ENCODE peak calls at places on chromosome 5, in four cellular contexts. Q is tibial nerve, F is gastrocnemius medialis, A is left ventricle myocardium inferior. C is an unnamed sample.

GRCh38 chr5:151597749-151598148 is 6.6 kb upstream of the FAT2 start:
- DNase-seq in A (no peak), Q (no peak), F (no peak), C (no peak)

GRCh38 chr5:132263548-132264261 is 6.2 kb downstream of the PDLIM4 start:
- DNase-seq in A (no peak), F (no peak), Q (no peak), C (no peak)

GRCh38 chr5:132446621-132447020 is 44.0 kb downstream of the IRF1 start:
- DNase-seq in F (peak; percentile 75), A (peak; percentile 76), Q (peak; percentile 73), C (no peak)

GRCh38 chr5:139383275-139383992 is at the start of gene SLC23A1:
- DNase-seq in A (no peak), F (no peak), Q (no peak), C (no peak)

GRCh38 chr5:117454716-117455212 is 880.1 kb upstream of the SEMA6A start:
- DNase-seq in A (peak; percentile 18), F (no peak), Q (peak; percentile 41), C (peak; percentile 35)

GRCh38 chr5:1514027-1514818 is 9.5 kb downstream of the LPCAT1 start:
- DNase-seq in A (peak; percentile 7), F (peak; percentile 1), Q (peak; percentile 8), C (peak; percentile 5)

GRCh38 chr5:176530406-176530982 is 6.7 kb downstream of the RNF44 start:
- DNase-seq in F (no peak), Q (no peak), A (no peak), C (no peak)

GRCh38 chr5:88690619-88691560 is 192.1 kb downstream of the MEF2C start:
- DNase-seq in F (peak; percentile 38), Q (no peak), A (peak; percentile 66), C (peak; percentile 66)

GRCh38 chr5:80967500-80968181 is 7.5 kb downstream of the RASGRF2 start:
- DNase-seq in A (no peak), F (no peak), Q (no peak), C (no peak)

GRCh38 chr5:138077064-138077696 is 6.7 kb upstream of the WNT8A start:
- DNase-seq in F (peak; percentile 6), Q (peak; percentile 48), A (peak; percentile 50), C (no peak)

GRCh38 chr5:163460562-163461176 is at the start of gene HMMR:
- DNase-seq in F (no peak), A (no peak), Q (no peak), C (no peak)

GRCh38 chr5:92403308-92403707 is 1020.2 kb upstream of the ARRDC3 start:
- DNase-seq in Q (no peak), A (no peak), F (no peak), C (no peak)

GRCh38 chr5:180636403-180637075 is 12.9 kb downstream of the FLT4 start:
- DNase-seq in A (peak; percentile 12), Q (no peak), F (peak; percentile 1), C (no peak)

GRCh38 chr5:112895682-112896081 is 26.3 kb downstream of the REEP5 start:
- DNase-seq in Q (no peak), A (no peak), F (no peak), C (no peak)

GRCh38 chr5:152523964-152524363 is 118.9 kb upstream of the NMUR2 start:
- DNase-seq in A (no peak), Q (no peak), F (no peak), C (no peak)

GRCh38 chr5:37198842-37199241 is 50.3 kb downstream of the CPLANE1 start:
- DNase-seq in F (no peak), Q (no peak), A (no peak), C (no peak)
- TF ChIP-seq CTCF in F (no peak), Q (no peak), A (no peak), C (no peak)

DNA sequence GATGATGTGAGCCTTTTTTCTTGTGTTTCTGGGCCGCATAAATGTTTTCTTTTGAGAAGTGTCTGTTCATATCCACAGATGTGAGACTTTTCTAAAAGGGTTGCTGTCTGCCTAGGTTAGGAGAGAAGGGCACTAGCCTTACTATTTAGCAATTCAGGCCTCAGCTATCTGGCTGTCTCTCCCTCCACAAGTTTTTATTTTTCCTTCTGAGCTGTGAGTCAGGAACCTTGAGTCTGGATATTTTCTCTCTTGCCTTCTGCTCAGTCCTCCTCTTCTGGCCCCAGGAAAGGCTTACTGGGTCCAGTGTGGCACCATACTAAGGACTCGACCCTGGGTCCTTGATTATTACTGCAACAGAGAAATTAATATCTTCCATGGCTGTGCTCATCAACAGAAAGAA is 187.6 kb downstream of the CSNK1G3 start:
- DNase-seq in F (no peak), A (no peak), Q (no peak), C (no peak)
- TF ChIP-seq CTCF in F (no peak), A (no peak), Q (no peak), C (no peak)

GRCh38 chr5:142772766-142773293 is 2.7 kb downstream of the ARHGAP26 start:
- DNase-seq in Q (no peak), F (no peak), A (no peak), C (no peak)

GRCh38 chr5:142767925-142768324 is 2.3 kb upstream of the ARHGAP26 start:
- DNase-seq in Q (no peak), A (no peak), F (no peak), C (no peak)

GRCh38 chr5:142770650-142771609 is 753 bp downstream of the ARHGAP26 start:
- DNase-seq in A (peak; percentile 51), Q (peak; percentile 19), F (peak; percentile 17), C (peak; percentile 46)

GRCh38 chr5:142769251-142769792 is 855 bp upstream of the ARHGAP26 start:
- DNase-seq in A (no peak), Q (no peak), F (no peak), C (no peak)

GRCh38 chr5:142769793-142770649 is at the start of gene ARHGAP26:
- DNase-seq in F (peak; percentile 97), A (peak; percentile 99), Q (peak; percentile 94), C (peak; percentile 93)
- TF ChIP-seq CTCF in F (no peak), A (peak; percentile 42), Q (peak; percentile 5), C (peak; percentile 41)

DNA sequence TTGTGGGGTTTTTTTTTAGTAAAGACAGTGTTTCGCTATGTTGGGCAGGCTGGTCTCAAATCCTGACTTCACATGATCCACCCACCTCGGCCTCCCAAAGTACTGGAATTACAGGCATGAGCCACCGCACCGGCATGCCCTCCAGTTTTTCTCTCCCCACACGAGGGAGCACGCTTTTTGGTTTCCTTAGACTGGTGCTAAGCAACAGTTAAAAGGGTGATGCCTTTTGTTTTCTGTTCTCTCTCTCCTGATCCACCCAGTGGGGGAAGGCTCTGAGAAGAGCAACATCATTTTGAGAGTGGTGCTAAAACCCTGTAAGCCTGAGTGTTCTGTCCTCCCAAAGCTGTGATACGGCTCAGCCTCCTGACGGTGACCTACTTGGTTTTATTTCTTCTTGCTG is 146.6 kb downstream of the MAN2A1 start:
- DNase-seq in A (no peak), Q (no peak), F (no peak), C (no peak)
- TF ChIP-seq CTCF in A (no peak), Q (no peak), F (no peak), C (no peak)

GRCh38 chr5:109688647-109688998 is 1.1 kb upstream of the MAN2A1 start:
- DNase-seq in F (no peak), Q (no peak), A (no peak), C (no peak)

GRCh38 chr5:109689740-109690455 is at the start of gene MAN2A1:
- DNase-seq in F (peak; percentile 74), A (peak; percentile 77), Q (peak; percentile 67), C (peak; percentile 88)

GRCh38 chr5:109691248-109691574 is 1.5 kb downstream of the MAN2A1 start:
- DNase-seq in F (no peak), A (no peak), Q (no peak), C (no peak)

GRCh38 chr5:109690456-109691247 is 925 bp downstream of the MAN2A1 start:
- DNase-seq in Q (peak; percentile 63), F (peak; percentile 75), A (peak; percentile 76), C (peak; percentile 51)

DNA sequence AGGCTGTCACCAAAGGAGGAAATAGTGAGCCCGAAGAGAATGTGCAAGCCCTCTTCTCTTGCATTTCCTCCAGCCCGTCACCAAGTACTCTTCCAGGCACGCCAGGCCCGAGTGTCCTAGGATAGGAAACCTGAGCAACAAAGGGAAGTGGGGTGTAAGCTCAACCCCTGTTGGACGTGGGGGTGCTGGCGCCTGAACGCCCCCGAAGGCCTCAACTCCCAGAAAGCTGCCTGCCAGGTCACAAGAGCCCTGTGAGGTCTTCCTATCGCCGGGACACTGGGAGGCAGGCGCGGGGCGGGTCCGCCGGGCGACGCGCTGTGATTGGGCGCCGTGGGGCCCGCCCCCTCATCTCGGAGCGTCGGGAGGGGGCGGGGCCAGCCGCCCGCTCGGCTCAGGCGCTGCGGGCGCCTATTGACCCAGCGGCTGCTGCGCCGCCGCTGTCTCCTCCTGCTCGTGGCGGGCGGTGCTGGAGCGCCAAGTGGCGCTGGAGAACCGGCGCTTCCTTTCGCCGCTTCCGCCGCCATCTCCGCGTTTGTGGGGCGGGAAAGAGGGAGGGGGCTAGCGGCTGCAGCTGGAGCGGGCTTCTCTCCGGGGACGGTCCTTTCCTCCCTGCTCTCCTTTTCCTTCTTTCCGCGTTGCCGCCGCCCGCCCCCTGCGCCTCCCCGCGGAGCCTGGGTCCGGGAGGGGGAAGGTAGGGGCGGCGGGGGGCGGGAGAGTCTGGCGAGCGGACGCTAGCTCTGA is 558 bp upstream of the MAN2A1 start:
- DNase-seq in F (peak; percentile 71), A (peak; percentile 89), Q (peak; percentile 74), C (peak; percentile 95)
- TF ChIP-seq CTCF in F (no peak), A (no peak), Q (peak; percentile 27), C (no peak)

GRCh38 chr5:159049844-159050318 is 49.8 kb downstream of the EBF1 start:
- DNase-seq in A (no peak), Q (no peak), F (no peak), C (no peak)
- TF ChIP-seq CTCF in A (peak; percentile 61), Q (peak; percentile 60), F (no peak), C (peak; percentile 13)

DNA sequence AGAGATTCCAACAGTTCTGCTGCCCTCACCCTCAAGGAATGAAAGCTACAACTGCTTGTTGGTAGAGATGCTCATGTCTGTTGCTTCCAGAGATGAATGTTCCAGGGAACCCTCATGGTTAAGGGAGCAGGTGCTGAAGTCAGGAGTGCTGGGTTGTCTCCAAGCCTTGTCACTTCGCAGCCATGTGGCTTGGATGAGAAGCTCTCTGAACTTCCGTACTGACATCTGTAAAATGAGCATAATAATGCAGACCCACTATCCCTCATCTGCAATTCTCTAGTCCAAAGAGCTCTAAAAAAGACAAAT is 133.3 kb upstream of the ADRA1B start:
- DNase-seq in Q (no peak), A (no peak), F (no peak), C (no peak)
- TF ChIP-seq CTCF in Q (no peak), A (no peak), F (no peak), C (no peak)

GRCh38 chr5:126335871-126336270 is 87.3 kb upstream of the GRAMD2B start:
- DNase-seq in Q (no peak), F (no peak), A (no peak), C (no peak)
- TF ChIP-seq CTCF in Q (no peak), F (no peak), A (no peak), C (no peak)